ENCODE peak calls at places on chromosomes 2 and 18, in five cellular contexts. R is NB4, N is A549, Z is erythroblast, H is ovary. C is an unnamed sample.

GRCh38 chr18:68494802-68495560 is 219.9 kb downstream of the TMX3 start:
- DNase-seq in N (no peak), H (no peak), Z (no peak), R (no peak), C (no peak)

GRCh38 chr2:47602996-47603395 is 179.9 kb upstream of the MSH6 start:
- DNase-seq in N (no peak), R (peak), H (no peak), Z (no peak), C (no peak)

GRCh38 chr2:150517951-150518680 is 30.6 kb upstream of the RND3 start:
- DNase-seq in R (no peak), H (no peak), Z (no peak), N (no peak), C (no peak)

GRCh38 chr2:17522303-17522702 is 4.1 kb upstream of the RAD51AP2 start:
- DNase-seq in H (no peak), R (no peak), Z (no peak), N (no peak), C (no peak)

GRCh38 chr2:161096336-161096735 is 63.9 kb upstream of the TANK start:
- DNase-seq in R (no peak), N (no peak), Z (no peak), H (no peak), C (no peak)

GRCh38 chr2:48482774-48483173 is 47.2 kb upstream of the STON1 start:
- DNase-seq in N (no peak), Z (no peak), H (no peak), R (no peak), C (no peak)

GRCh38 chr2:150710916-150711315 is 223.4 kb upstream of the RND3 start:
- DNase-seq in N (no peak), Z (no peak), R (no peak), H (peak), C (no peak)

GRCh38 chr2:1889099-1889650 is 144.9 kb upstream of the PXDN start:
- DNase-seq in Z (no peak), N (no peak), R (no peak), H (no peak), C (no peak)

GRCh38 chr2:21055879-21056790 is 12.3 kb upstream of the APOB start:
- DNase-seq in N (no peak), R (peak), H (no peak), Z (no peak), C (no peak)
- TF ChIP-seq POLR2A in N (no peak), R (no peak), H (no peak), Z (no peak), C (no peak)

DNA sequence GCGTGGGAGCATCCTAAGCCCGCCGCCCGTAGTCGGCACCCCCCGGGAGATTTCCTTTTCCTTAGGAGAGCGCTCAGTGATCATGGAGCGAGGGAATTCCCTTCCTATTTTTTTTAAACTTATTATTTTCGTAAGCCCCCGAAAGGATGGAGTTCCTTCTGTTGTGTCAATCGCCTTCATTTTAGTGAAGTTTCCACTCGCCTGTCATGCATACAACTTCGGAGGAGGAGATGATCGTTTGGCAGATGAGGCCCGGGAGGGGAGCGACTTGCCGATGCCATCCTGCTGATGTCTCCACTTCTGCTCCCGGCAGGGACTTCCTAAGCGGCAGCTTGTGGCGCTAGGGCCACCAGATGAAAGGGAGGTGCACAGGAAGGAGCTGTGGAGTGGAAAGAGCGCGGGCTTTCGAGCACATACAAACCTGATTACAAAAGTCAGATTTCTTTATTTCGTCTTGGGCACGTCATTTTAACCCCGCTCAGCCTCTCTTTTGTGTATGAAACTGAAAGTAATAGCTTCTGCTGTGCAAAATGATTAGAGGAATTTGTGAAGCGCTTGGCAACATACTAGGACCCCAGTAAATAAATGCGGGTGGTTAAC is at the start of gene ADGRF3:
- DNase-seq in H (peak), R (peak), N (no peak), Z (peak), C (no peak)
- TF ChIP-seq POLR2A in H (no peak), R (no peak), N (no peak), Z (no peak), C (no peak)

DNA sequence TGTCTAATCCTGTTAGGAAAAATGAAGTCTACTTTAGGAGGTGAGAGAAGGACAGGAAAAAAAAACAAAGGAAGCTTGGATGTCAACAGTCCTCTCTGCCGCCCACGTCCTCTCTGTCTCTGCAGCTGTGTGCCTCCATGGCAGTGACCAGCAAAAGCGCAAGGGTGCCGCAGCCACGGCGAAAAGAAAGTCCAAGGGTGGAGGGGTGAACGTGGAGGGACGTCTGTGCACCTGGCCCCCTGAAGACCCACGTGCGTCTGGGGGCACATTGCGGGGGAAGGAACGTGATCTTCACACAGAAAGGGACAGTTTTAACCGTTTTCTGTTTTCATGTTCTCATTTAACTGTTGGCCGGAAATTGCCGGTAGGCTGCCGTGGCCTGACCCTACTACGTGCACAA is 152.7 kb downstream of the MBP start:
- DNase-seq in Z (no peak), R (no peak), N (no peak), H (peak), C (no peak)
- TF ChIP-seq POLR2A in Z (no peak), R (no peak), N (no peak), H (no peak), C (no peak)

DNA sequence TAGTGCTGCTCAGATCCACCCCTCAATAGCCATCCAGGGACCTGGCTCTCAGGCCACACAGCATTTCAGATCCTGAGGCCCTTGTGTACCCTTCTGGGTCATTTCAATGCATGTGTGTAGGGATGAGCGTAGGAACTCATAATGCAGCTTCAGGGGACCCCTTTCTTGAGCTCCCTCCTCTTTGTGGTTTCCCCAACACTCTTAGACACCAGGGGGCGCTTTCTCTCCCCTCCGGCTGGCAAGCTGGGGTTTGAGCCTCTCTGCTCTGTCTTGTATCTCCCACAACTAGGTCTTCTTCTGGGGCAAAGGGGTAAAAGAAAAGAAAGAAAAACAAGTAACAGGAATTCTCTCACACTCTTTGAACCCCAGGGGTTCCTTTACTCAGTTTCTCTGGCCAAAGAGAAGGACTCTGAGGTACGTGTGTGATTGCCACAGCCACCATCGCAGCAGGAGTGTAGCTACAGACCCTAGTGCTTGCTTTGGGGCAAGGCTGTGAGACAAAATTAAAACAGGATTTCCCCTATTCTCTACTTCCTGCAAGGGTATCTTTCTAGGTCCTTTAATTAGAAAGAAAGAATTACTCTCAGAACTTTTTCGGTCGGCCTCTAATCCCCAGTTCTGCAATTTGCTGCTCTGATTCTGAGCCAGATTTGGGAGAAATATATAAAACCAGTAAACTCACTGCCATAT is 38.0 kb downstream of the CABYR start:
- DNase-seq in H (peak), Z (peak), R (peak), N (peak), C (no peak)
- TF ChIP-seq POLR2A in H (no peak), Z (no peak), R (no peak), N (no peak), C (no peak)

DNA sequence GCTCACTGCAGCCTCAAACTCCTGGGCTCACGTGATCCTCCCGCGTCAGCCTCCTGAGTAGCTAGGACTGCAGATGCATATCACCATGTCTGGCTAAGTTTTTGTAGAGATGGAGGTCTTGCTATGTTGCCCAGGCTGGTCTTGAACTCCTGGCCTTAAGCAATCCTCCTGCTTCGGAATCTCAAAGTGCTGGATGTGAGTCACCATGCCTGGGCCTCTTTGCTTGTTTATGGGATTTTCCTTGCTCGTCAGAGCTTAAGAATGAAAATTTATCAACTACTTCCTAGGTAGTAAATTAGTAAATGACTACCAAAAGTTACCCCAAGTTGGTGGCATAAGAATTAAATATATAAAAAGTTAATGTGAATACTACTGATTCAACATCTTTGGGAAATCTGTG is 51.0 kb downstream of the ACTR3 start:
- DNase-seq in Z (no peak), H (no peak), N (no peak), R (no peak), C (no peak)
- TF ChIP-seq POLR2A in Z (no peak), H (no peak), N (no peak), R (no peak), C (no peak)

DNA sequence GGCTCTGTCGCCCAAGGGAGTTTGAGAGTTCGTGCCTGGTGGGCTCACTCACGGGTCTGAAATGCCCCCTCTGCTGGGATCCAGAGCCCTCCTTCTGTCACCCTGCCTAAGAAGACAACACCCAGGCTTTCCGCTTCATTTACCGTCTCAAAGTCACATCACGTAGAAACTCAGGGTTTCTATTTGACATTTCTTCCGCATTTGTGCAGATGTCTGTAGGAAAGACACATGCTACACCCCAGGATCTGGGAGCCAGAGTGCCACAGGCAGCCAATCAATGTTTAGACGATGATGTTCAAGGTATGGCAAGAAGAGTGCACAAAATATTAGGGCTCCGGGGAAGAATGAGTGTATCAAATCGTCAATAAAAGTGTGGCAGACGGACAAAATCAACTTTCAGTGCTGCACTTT is 24.4 kb upstream of the ACKR3 start:
- DNase-seq in Z (no peak), N (no peak), R (no peak), H (no peak), C (no peak)
- TF ChIP-seq POLR2A in Z (no peak), N (no peak), R (no peak), H (no peak), C (no peak)

GRCh38 chr2:68030529-68030928 is 32.3 kb downstream of the C1D start:
- DNase-seq in R (no peak), N (no peak), H (no peak), Z (no peak), C (no peak)

GRCh38 chr2:68027959-68028358 is 34.8 kb downstream of the C1D start:
- DNase-seq in Z (no peak), H (no peak), N (no peak), R (no peak), C (no peak)

GRCh38 chr2:68031546-68032160 is 31.2 kb downstream of the C1D start:
- DNase-seq in R (peak), H (no peak), N (peak), Z (peak), C (no peak)

GRCh38 chr2:68031043-68031442 is 31.8 kb downstream of the C1D start:
- DNase-seq in R (no peak), N (no peak), Z (no peak), H (no peak), C (no peak)

DNA sequence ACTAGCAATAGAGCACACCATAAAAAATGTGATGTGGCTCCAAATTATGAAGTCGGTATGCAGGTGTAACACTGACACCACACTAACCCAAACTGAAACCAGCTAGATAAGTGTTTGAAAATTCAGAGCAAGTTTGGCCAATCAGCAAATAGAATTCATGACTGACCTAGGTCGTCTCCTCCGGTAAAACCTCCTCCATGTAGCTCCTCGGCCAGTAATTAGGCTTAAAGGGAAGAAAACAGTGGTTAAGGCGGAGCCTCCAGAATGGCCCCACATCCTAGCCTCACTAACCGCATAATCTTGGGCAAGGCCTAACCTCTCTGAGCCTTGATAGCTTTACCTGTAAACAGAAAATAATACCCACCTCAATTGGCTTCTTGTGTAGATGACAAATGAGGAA is 30.1 kb downstream of the C1D start:
- DNase-seq in R (peak), Z (no peak), H (no peak), N (no peak), C (no peak)
- TF ChIP-seq POLR2A in R (no peak), Z (no peak), H (no peak), N (no peak), C (no peak)

DNA sequence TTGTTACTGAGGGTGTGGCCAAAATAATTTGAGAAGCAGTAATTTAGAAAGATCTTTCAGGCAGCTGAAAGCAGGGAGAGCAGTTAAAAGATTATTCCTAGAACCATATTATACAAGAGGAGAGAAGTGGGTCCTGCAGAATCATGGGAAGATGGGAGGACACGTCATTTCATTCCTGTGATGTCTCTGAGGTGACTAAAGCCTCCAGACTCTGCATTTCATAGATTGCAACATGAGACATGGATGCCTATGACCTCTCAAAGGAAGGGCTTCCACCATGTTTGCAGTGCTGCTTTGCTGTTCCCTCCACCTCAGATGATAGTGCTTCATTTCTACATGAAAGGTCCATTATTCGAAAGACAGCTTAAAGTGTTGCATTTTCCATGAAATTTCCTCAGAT is 788.4 kb downstream of the TSN start:
- DNase-seq in Z (no peak), H (no peak), N (no peak), R (no peak), C (no peak)
- TF ChIP-seq POLR2A in Z (no peak), H (no peak), N (no peak), R (no peak), C (no peak)

DNA sequence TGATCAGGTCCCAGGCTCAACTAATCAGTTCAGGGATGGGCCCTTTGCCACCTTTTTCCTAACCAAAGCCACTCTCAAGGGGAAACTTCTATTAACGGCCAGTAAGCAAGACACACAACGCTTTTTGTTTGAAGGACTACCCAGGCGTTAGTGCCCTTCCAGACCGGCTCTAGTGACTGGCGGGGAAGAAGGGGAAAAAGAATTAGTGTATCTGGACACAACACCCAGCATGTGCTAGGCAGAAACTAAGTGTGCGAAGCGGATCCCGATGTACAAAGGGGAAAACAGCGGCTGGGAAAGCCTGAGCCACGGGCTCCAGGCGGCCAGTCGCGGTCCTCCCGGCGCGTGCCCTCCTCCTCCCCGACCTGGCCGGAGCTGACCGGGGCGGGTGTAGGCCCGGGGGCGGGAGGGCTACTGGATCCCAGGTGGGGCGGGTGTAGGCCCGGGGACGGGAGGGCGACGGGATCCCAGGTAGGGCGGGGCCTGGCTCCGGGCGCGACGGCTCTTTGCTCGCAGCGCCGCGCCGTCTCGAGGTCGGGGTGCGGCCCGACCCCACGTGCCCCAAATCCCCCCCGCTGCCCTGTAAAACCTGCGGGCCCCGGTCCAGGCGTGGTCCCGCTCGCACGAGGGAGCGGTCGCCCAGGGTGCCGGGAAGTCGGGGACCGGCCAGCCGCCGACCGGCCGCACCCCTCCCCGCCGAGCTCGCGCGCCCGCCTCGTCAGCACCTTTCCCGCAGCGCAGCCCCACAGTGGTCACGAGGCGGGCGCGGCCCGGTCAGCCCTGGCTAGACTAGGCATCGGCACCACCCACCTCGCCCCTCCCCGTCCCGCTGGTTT is 48.8 kb downstream of the C2orf42 start:
- DNase-seq in N (peak), H (peak), R (no peak), Z (no peak), C (peak)
- TF ChIP-seq POLR2A in N (peak), H (peak), R (peak), Z (peak), C (peak)

GRCh38 chr2:62209427-62209991 is 13.6 kb downstream of the B3GNT2 start:
- DNase-seq in R (no peak), N (no peak), H (no peak), Z (peak), C (no peak)
- TF ChIP-seq POLR2A in R (no peak), N (no peak), H (no peak), Z (no peak), C (no peak)

C was measured in H54.